ENCODE peak calls at places on chromosomes 4 and X, in six cellular contexts. One of them, this sample, is unnamed.

GRCh38 chrX:17030580-17031285 is 84.3 kb downstream of the REPS2 start:
- ATAC-seq in HepG2: no peak
- ATAC-seq in K562: no peak
- ATAC-seq in A549: no peak
- ATAC-seq in upper lobe of left lung: no peak
- ATAC-seq in GM12878: no peak
- ATAC-seq in this sample: no peak

GRCh38 chr4:137032242-137032641 is 500.1 kb downstream of the PCDH18 start:
- ATAC-seq in HepG2: no peak
- ATAC-seq in K562: no peak
- ATAC-seq in A549: no peak
- ATAC-seq in upper lobe of left lung: no peak
- ATAC-seq in GM12878: no peak
- ATAC-seq in this sample: no peak

GRCh38 chr4:15149234-15149841 is 147.1 kb downstream of the CPEB2 start:
- ATAC-seq in HepG2: peak
- ATAC-seq in K562: peak
- ATAC-seq in A549: peak
- ATAC-seq in upper lobe of left lung: peak
- ATAC-seq in GM12878: peak
- ATAC-seq in this sample: peak

GRCh38 chr4:142846729-142847606 is 867 bp upstream of the INPP4B start:
- ATAC-seq in HepG2: peak
- ATAC-seq in K562: peak
- ATAC-seq in A549: peak
- ATAC-seq in upper lobe of left lung: peak
- ATAC-seq in GM12878: peak
- ATAC-seq in this sample: peak

GRCh38 chr4:69147334-69147733 is 51.1 kb downstream of the UGT2B7 start:
- ATAC-seq in HepG2: no peak
- ATAC-seq in K562: no peak
- ATAC-seq in A549: no peak
- ATAC-seq in upper lobe of left lung: no peak
- ATAC-seq in GM12878: no peak
- ATAC-seq in this sample: no peak

GRCh38 chr4:80192937-80193336 is 4.4 kb upstream of the PRDM8 start:
- ATAC-seq in HepG2: no peak
- ATAC-seq in K562: no peak
- ATAC-seq in A549: no peak
- ATAC-seq in upper lobe of left lung: peak
- ATAC-seq in GM12878: no peak
- ATAC-seq in this sample: peak

GRCh38 chr4:139312552-139313332 is 10.5 kb upstream of the NDUFC1 start:
- ATAC-seq in HepG2: no peak
- ATAC-seq in K562: no peak
- ATAC-seq in A549: no peak
- ATAC-seq in upper lobe of left lung: peak
- ATAC-seq in GM12878: peak
- ATAC-seq in this sample: no peak

GRCh38 chrX:148309413-148309812 is 191.0 kb upstream of the AFF2 start:
- ATAC-seq in HepG2: no peak
- ATAC-seq in K562: no peak
- ATAC-seq in A549: no peak
- ATAC-seq in upper lobe of left lung: no peak
- ATAC-seq in GM12878: no peak
- ATAC-seq in this sample: no peak

GRCh38 chr4:165152527-165152926 is 39.9 kb upstream of the TMEM192 start:
- ATAC-seq in HepG2: no peak
- ATAC-seq in K562: no peak
- ATAC-seq in A549: no peak
- ATAC-seq in upper lobe of left lung: peak
- ATAC-seq in GM12878: no peak
- ATAC-seq in this sample: peak

GRCh38 chrX:84634201-84634782 is 132.0 kb upstream of the HDX start:
- ATAC-seq in HepG2: no peak
- ATAC-seq in K562: no peak
- ATAC-seq in A549: no peak
- ATAC-seq in upper lobe of left lung: no peak
- ATAC-seq in GM12878: no peak
- ATAC-seq in this sample: no peak

GRCh38 chr4:145347684-145348083 is 134.0 kb upstream of the SMAD1 start:
- ATAC-seq in HepG2: no peak
- ATAC-seq in K562: no peak
- ATAC-seq in A549: no peak
- ATAC-seq in upper lobe of left lung: no peak
- ATAC-seq in GM12878: no peak
- ATAC-seq in this sample: no peak

DNA sequence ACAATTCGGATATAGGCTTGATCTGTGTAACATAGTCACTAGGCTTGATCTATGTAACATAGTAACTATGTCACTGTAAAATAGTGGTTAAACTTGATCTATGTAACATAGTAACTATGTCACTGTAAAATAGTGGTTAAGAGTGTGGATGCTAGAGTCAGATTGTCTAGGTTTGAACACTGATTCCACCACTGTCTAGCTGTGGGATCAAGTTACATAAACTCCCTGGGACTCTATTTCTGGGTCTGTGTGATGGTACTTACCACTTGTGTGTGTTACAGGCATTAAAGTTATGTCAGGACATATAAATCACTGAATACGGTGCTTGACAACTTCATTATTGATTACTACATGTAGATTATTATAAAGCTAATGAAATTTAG is 9.6 kb upstream of the CCNG2 start:
- ATAC-seq in HepG2: no peak
- ATAC-seq in K562: peak
- ATAC-seq in A549: no peak
- ATAC-seq in upper lobe of left lung: no peak
- ATAC-seq in GM12878: no peak
- ATAC-seq in this sample: no peak
- H3K27ac ChIP-seq in HepG2: no peak
- H3K27ac ChIP-seq in K562: no peak
- H3K27ac ChIP-seq in A549: peak
- H3K27ac ChIP-seq in upper lobe of left lung: no peak
- H3K27ac ChIP-seq in GM12878: no peak
- H3K27ac ChIP-seq in this sample: no peak

GRCh38 chrX:66728818-66729271 is 90.0 kb upstream of the EDA2R start:
- ATAC-seq in HepG2: peak
- ATAC-seq in K562: peak
- ATAC-seq in A549: peak
- ATAC-seq in upper lobe of left lung: peak
- ATAC-seq in GM12878: peak
- ATAC-seq in this sample: peak
- TF ChIP-seq EP300 in HepG2: no peak
- TF ChIP-seq EP300 in K562: no peak
- TF ChIP-seq EP300 in A549: no peak
- TF ChIP-seq EP300 in upper lobe of left lung: no peak
- TF ChIP-seq EP300 in GM12878: no peak
- TF ChIP-seq EP300 in this sample: no peak

GRCh38 chrX:65679071-65679540 is 11.7 kb downstream of the MSN start:
- ATAC-seq in HepG2: no peak
- ATAC-seq in K562: peak
- ATAC-seq in A549: peak
- ATAC-seq in upper lobe of left lung: peak
- ATAC-seq in GM12878: peak
- ATAC-seq in this sample: peak
- H3K27ac ChIP-seq in HepG2: no peak
- H3K27ac ChIP-seq in K562: peak
- H3K27ac ChIP-seq in A549: peak
- H3K27ac ChIP-seq in upper lobe of left lung: peak
- H3K27ac ChIP-seq in GM12878: no peak
- H3K27ac ChIP-seq in this sample: peak

GRCh38 chr4:52996261-52997131 is 134.4 kb downstream of the RASL11B start:
- ATAC-seq in HepG2: no peak
- ATAC-seq in K562: no peak
- ATAC-seq in A549: no peak
- ATAC-seq in upper lobe of left lung: peak
- ATAC-seq in GM12878: no peak
- ATAC-seq in this sample: peak
- TF ChIP-seq EP300 in HepG2: no peak
- TF ChIP-seq EP300 in K562: no peak
- TF ChIP-seq EP300 in A549: no peak
- TF ChIP-seq EP300 in upper lobe of left lung: no peak
- TF ChIP-seq EP300 in GM12878: no peak
- TF ChIP-seq EP300 in this sample: no peak

GRCh38 chr4:122731676-122732075 is 828 bp upstream of the BBS12 start:
- ATAC-seq in HepG2: no peak
- ATAC-seq in K562: no peak
- ATAC-seq in A549: no peak
- ATAC-seq in upper lobe of left lung: no peak
- ATAC-seq in GM12878: no peak
- ATAC-seq in this sample: no peak
- H3K27ac ChIP-seq in HepG2: no peak
- H3K27ac ChIP-seq in K562: peak
- H3K27ac ChIP-seq in A549: peak
- H3K27ac ChIP-seq in upper lobe of left lung: peak
- H3K27ac ChIP-seq in GM12878: no peak
- H3K27ac ChIP-seq in this sample: peak

GRCh38 chrX:43971966-43972961 is 926 bp downstream of the NDP start:
- ATAC-seq in HepG2: no peak
- ATAC-seq in K562: no peak
- ATAC-seq in A549: no peak
- ATAC-seq in upper lobe of left lung: no peak
- ATAC-seq in GM12878: no peak
- ATAC-seq in this sample: no peak

GRCh38 chrX:43975747-43976146 is 2.6 kb upstream of the NDP start:
- ATAC-seq in HepG2: no peak
- ATAC-seq in K562: no peak
- ATAC-seq in A549: no peak
- ATAC-seq in upper lobe of left lung: no peak
- ATAC-seq in GM12878: no peak
- ATAC-seq in this sample: no peak

GRCh38 chrX:43974736-43975135 is 1.5 kb upstream of the NDP start:
- ATAC-seq in HepG2: no peak
- ATAC-seq in K562: no peak
- ATAC-seq in A549: no peak
- ATAC-seq in upper lobe of left lung: no peak
- ATAC-seq in GM12878: no peak
- ATAC-seq in this sample: no peak

GRCh38 chrX:43974076-43974475 is 886 bp upstream of the NDP start:
- ATAC-seq in HepG2: no peak
- ATAC-seq in K562: no peak
- ATAC-seq in A549: no peak
- ATAC-seq in upper lobe of left lung: no peak
- ATAC-seq in GM12878: no peak
- ATAC-seq in this sample: no peak

DNA sequence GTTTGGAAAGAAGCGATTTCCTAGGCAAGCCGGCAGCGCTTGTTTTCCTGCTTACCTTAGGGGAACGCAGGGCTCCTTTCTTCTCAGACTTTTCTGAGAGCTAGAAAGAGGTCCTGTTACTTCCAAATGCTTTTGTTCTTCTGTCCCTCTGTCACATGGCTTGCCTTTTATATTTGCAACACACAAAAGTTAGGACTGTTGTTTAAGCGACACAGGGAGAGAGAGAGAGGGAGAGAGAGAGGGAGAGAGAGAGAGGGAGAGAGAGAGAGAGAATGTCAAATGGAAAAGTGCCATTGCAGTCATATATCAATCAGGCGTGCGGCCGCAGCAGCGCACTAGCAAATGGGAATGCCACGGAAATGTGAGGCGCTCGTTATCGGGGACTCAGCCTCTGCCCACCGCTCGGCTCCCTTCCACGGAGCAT is at the start of gene NDP:
- ATAC-seq in HepG2: no peak
- ATAC-seq in K562: no peak
- ATAC-seq in A549: no peak
- ATAC-seq in upper lobe of left lung: no peak
- ATAC-seq in GM12878: no peak
- ATAC-seq in this sample: no peak
- TF ChIP-seq EP300 in HepG2: no peak
- TF ChIP-seq EP300 in K562: no peak
- TF ChIP-seq EP300 in A549: no peak
- TF ChIP-seq EP300 in upper lobe of left lung: no peak
- TF ChIP-seq EP300 in GM12878: no peak
- TF ChIP-seq EP300 in this sample: no peak

GRCh38 chr4:702618-703048 is 3.0 kb upstream of the PCGF3 start:
- ATAC-seq in HepG2: no peak
- ATAC-seq in K562: peak
- ATAC-seq in A549: no peak
- ATAC-seq in upper lobe of left lung: no peak
- ATAC-seq in GM12878: no peak
- ATAC-seq in this sample: no peak
- H3K27ac ChIP-seq in HepG2: no peak
- H3K27ac ChIP-seq in K562: peak
- H3K27ac ChIP-seq in A549: no peak
- H3K27ac ChIP-seq in upper lobe of left lung: no peak
- H3K27ac ChIP-seq in GM12878: no peak
- H3K27ac ChIP-seq in this sample: no peak

This sample was measured in gastroesophageal sphincter.